ENCODE peak calls at places on chromosomes 5 and 9, in six cellular contexts. P, K, Y, Q, A and G are unnamed samples.

GRCh38 chr5:68646142-68646541 is 430.6 kb downstream of the PIK3R1 start:
- DNase-seq in A (no peak), K (no peak), Y (no peak), P (no peak), Q (no peak), G (peak; percentile 16)

GRCh38 chr5:9544502-9545300 is 1.2 kb downstream of the SEMA5A start:
- DNase-seq in P (peak; percentile 81), K (peak; percentile 63), Y (peak; percentile 94), A (peak; percentile 44), Q (no peak), G (peak; percentile 86)

GRCh38 chr9:124894741-124895170 is 32.8 kb downstream of the ARPC5L start:
- DNase-seq in Q (peak; percentile 10), A (no peak), P (no peak), Y (peak; percentile 20), K (no peak), G (peak; percentile 13)

GRCh38 chr5:1294839-1295649 is at the start of gene TERT:
- DNase-seq in Q (no peak), K (no peak), A (peak; percentile 65), P (no peak), Y (peak; percentile 48), G (peak; percentile 14)

GRCh38 chr9:138010274-138010800 is 132.8 kb downstream of the CACNA1B start:
- DNase-seq in K (no peak), A (no peak), P (no peak), Q (no peak), Y (peak; percentile 75), G (no peak)

GRCh38 chr9:29564564-29564963 is 1991.3 kb upstream of the C9orf72 start:
- DNase-seq in K (no peak), P (no peak), Q (no peak), Y (no peak), A (no peak), G (no peak)

GRCh38 chr5:132070460-132071337 is 2.9 kb upstream of the CSF2 start:
- DNase-seq in Q (no peak), A (no peak), K (no peak), P (no peak), Y (no peak), G (no peak)

GRCh38 chr5:143040622-143041021 is 270.4 kb downstream of the ARHGAP26 start:
- DNase-seq in A (no peak), Q (no peak), K (no peak), P (no peak), Y (no peak), G (no peak)

GRCh38 chr5:172637122-172637580 is 3.9 kb upstream of the NEURL1B start:
- DNase-seq in Y (no peak), A (no peak), Q (no peak), P (no peak), K (no peak), G (peak; percentile 90)

GRCh38 chr9:121818016-121818661 is 166.7 kb downstream of the DAB2IP start:
- DNase-seq in K (no peak), Y (no peak), A (no peak), Q (no peak), P (no peak), G (no peak)

GRCh38 chr9:127058645-127059021 is 63.8 kb downstream of the ANGPTL2 start:
- DNase-seq in P (no peak), Q (no peak), K (no peak), A (no peak), Y (no peak), G (peak; percentile 11)

GRCh38 chr5:180636403-180637075 is 12.9 kb downstream of the FLT4 start:
- DNase-seq in P (no peak), K (no peak), Q (no peak), A (no peak), Y (no peak), G (no peak)

GRCh38 chr5:75736273-75736672 is 19.0 kb upstream of the POC5 start:
- DNase-seq in A (no peak), K (no peak), Q (no peak), Y (no peak), P (no peak), G (no peak)

GRCh38 chr5:173315495-173316352 is 12.5 kb downstream of the STC2 start:
- DNase-seq in Q (no peak), Y (peak; percentile 68), K (no peak), A (no peak), P (no peak), G (no peak)

GRCh38 chr9:23587903-23588302 is 238.1 kb downstream of the ELAVL2 start:
- DNase-seq in Y (no peak), Q (no peak), P (no peak), K (no peak), A (no peak), G (no peak)

GRCh38 chr9:113580041-113580953 is 116.8 kb downstream of the RGS3 start:
- DNase-seq in K (no peak), P (peak; percentile 59), A (no peak), Y (no peak), Q (no peak), G (peak; percentile 39)

GRCh38 chr9:79387091-79387490 is 184.7 kb upstream of the TLE4 start:
- DNase-seq in P (no peak), Q (no peak), Y (no peak), K (no peak), A (no peak), G (no peak)

GRCh38 chr5:124581866-124582650 is 164.4 kb downstream of the ZNF608 start:
- DNase-seq in Q (no peak), A (no peak), P (no peak), Y (no peak), K (no peak), G (no peak)

GRCh38 chr9:14186096-14186495 is 127.8 kb downstream of the NFIB start:
- DNase-seq in A (no peak), Y (no peak), P (no peak), Q (no peak), K (no peak), G (no peak)

GRCh38 chr5:68255305-68256130 is 40.0 kb downstream of the PIK3R1 start:
- DNase-seq in A (no peak), Q (no peak), K (no peak), Y (no peak), P (no peak), G (peak; percentile 56)

GRCh38 chr5:136994154-136994553 is 505.0 kb downstream of the SPOCK1 start:
- DNase-seq in A (no peak), P (no peak), Y (no peak), K (no peak), Q (no peak), G (no peak)

GRCh38 chr5:10059611-10060379 is 189.9 kb downstream of the ATPSCKMT start:
- DNase-seq in P (no peak), Q (no peak), K (no peak), Y (no peak), A (no peak), G (no peak)

GRCh38 chr9:37464426-37465248 is 613 bp downstream of the ZBTB5 start:
- DNase-seq in A (no peak), K (peak; percentile 36), P (peak; percentile 76), Q (no peak), Y (peak; percentile 92), G (peak; percentile 76)

GRCh38 chr9:98837516-98837915 is 30.0 kb downstream of the GALNT12 start:
- DNase-seq in P (no peak), A (no peak), Y (no peak), K (no peak), Q (no peak), G (no peak)

GRCh38 chr9:96566401-96567202 is 53.0 kb downstream of the CDC14B start:
- DNase-seq in P (peak; percentile 76), Y (peak; percentile 73), Q (peak; percentile 88), K (peak; percentile 59), A (peak; percentile 77), G (peak; percentile 98)

GRCh38 chr5:55538621-55539020 is 3.9 kb upstream of the PLPP1 start:
- DNase-seq in P (no peak), K (no peak), Q (no peak), A (no peak), Y (no peak), G (peak; percentile 34)

GRCh38 chr9:5509573-5509972 is 758 bp upstream of the PDCD1LG2 start:
- DNase-seq in P (no peak), Q (peak; percentile 3), Y (no peak), A (no peak), K (no peak), G (no peak)

GRCh38 chr9:116594552-116594951 is 92.6 kb upstream of the TRIM32 start:
- DNase-seq in Q (peak; percentile 26), P (no peak), K (no peak), A (no peak), Y (no peak), G (no peak)

GRCh38 chr9:38432922-38433510 is 8.8 kb upstream of the IGFBPL1 start:
- DNase-seq in Q (peak; percentile 37), K (no peak), Y (peak; percentile 45), A (no peak), P (no peak), G (peak; percentile 30)

GRCh38 chr5:149942199-149942598 is 2.4 kb downstream of the PDE6A start:
- DNase-seq in P (no peak), A (no peak), Y (no peak), Q (no peak), K (no peak), G (no peak)

GRCh38 chr9:135141183-135141774 is 53.8 kb downstream of the OLFM1 start:
- DNase-seq in Q (no peak), Y (no peak), A (no peak), P (no peak), K (no peak), G (no peak)

GRCh38 chr5:14868771-14869170 is 2.8 kb downstream of the ANKH start:
- DNase-seq in P (no peak), Y (no peak), K (no peak), A (no peak), Q (no peak), G (peak; percentile 90)

GRCh38 chr9:91599564-91599963 is 175.9 kb upstream of the NFIL3 start:
- DNase-seq in K (no peak), Y (no peak), P (no peak), A (no peak), Q (no peak), G (no peak)